ENCODE peak calls at places on chromosomes 1 and 21, in eight cellular contexts. E is SJSA1; D is endothelial cell of umbilical vein; T is transverse colon; F is MM.1S; J is effector memory CD4-positive, alpha-beta T cell; N is CD4-positive, CD25-positive, alpha-beta regulatory T cell; G is thoracic aorta. U is an unnamed sample. For H3K27me3, the result is how much of the 10 kb centered on the place peaks cover.

GRCh38 chr1:179046808-179047636 is 21.3 kb downstream of the FAM20B start:
- DNase-seq in G (no peak), N (no peak), F (no peak), D (no peak), E (no peak), J (no peak), T (no peak), U (no peak)

GRCh38 chr21:15775981-15776380 is 46.2 kb downstream of the USP25 start:
- DNase-seq in D (no peak), G (no peak), J (no peak), T (no peak), N (no peak), F (no peak), E (no peak), U (no peak)

GRCh38 chr1:212691561-212692071 is 8.0 kb downstream of the BATF3 start:
- DNase-seq in J (no peak), F (no peak), T (no peak), E (no peak), N (no peak), D (no peak), G (no peak), U (no peak)

GRCh38 chr1:109482796-109483638 is 688 bp upstream of the ATXN7L2 start:
- DNase-seq in N (peak), E (no peak), D (peak), J (peak), T (no peak), G (no peak), F (no peak), U (no peak)

GRCh38 chr1:28066393-28067154 is 21.8 kb downstream of the EYA3 start:
- DNase-seq in N (no peak), E (no peak), D (peak), J (no peak), T (no peak), F (no peak), G (no peak), U (no peak)

GRCh38 chr1:243250102-243250501 is 5.0 kb downstream of the CEP170 start:
- DNase-seq in J (no peak), T (no peak), D (no peak), N (no peak), G (no peak), E (no peak), F (no peak), U (no peak)

GRCh38 chr21:45029298-45029967 is 44.9 kb upstream of the ADARB1 start:
- DNase-seq in D (no peak), N (no peak), F (no peak), T (no peak), G (no peak), E (no peak), J (no peak), U (no peak)

GRCh38 chr1:39391741-39392679 is 99.4 kb upstream of the BMP8A start:
- DNase-seq in N (no peak), G (no peak), T (no peak), E (peak), F (no peak), D (peak), J (no peak), U (no peak)

GRCh38 chr21:35226960-35227741 is 178.0 kb upstream of the RUNX1 start:
- DNase-seq in N (peak), F (peak), E (no peak), T (peak), G (no peak), D (no peak), J (peak), U (peak)

GRCh38 chr1:996851-997727 is 2.8 kb downstream of the HES4 start:
- DNase-seq in G (no peak), N (no peak), E (no peak), D (no peak), J (no peak), F (no peak), T (no peak), U (no peak)

GRCh38 chr1:109771712-109772657 is 8.3 kb upstream of the EPS8L3 start:
- DNase-seq in F (no peak), J (no peak), T (peak), E (no peak), N (no peak), D (no peak), G (no peak), U (no peak)

GRCh38 chr1:93595266-93595665 is 86.4 kb downstream of the BCAR3 start:
- DNase-seq in D (no peak), F (no peak), E (no peak), G (no peak), J (no peak), T (no peak), N (no peak), U (no peak)

GRCh38 chr1:12047120-12047876 is 15.8 kb upstream of the TNFRSF8 start:
- DNase-seq in J (no peak), N (peak), T (no peak), E (no peak), F (peak), D (no peak), G (no peak), U (peak)

GRCh38 chr1:180270767-180271639 is 40.9 kb downstream of the LHX4 start:
- DNase-seq in F (no peak), T (peak), J (no peak), N (no peak), E (peak), G (no peak), D (no peak), U (no peak)

GRCh38 chr1:42484382-42484781 is 21.3 kb downstream of the CCDC30 start:
- DNase-seq in D (no peak), F (no peak), N (no peak), G (no peak), E (peak), J (no peak), T (no peak), U (no peak)

GRCh38 chr1:10694274-10694632 is 102.2 kb downstream of the CASZ1 start:
- DNase-seq in J (no peak), T (no peak), F (peak), N (peak), D (peak), G (no peak), E (no peak), U (peak)

GRCh38 chr21:39088831-39089380 is 94.3 kb downstream of the PSMG1 start:
- DNase-seq in E (peak), G (no peak), T (no peak), N (no peak), F (no peak), J (no peak), D (peak), U (no peak)

GRCh38 chr1:187310038-187310437 is 481.3 kb downstream of the PLA2G4A start:
- DNase-seq in D (no peak), N (no peak), G (no peak), J (no peak), F (peak), T (no peak), E (no peak), U (no peak)

DNA sequence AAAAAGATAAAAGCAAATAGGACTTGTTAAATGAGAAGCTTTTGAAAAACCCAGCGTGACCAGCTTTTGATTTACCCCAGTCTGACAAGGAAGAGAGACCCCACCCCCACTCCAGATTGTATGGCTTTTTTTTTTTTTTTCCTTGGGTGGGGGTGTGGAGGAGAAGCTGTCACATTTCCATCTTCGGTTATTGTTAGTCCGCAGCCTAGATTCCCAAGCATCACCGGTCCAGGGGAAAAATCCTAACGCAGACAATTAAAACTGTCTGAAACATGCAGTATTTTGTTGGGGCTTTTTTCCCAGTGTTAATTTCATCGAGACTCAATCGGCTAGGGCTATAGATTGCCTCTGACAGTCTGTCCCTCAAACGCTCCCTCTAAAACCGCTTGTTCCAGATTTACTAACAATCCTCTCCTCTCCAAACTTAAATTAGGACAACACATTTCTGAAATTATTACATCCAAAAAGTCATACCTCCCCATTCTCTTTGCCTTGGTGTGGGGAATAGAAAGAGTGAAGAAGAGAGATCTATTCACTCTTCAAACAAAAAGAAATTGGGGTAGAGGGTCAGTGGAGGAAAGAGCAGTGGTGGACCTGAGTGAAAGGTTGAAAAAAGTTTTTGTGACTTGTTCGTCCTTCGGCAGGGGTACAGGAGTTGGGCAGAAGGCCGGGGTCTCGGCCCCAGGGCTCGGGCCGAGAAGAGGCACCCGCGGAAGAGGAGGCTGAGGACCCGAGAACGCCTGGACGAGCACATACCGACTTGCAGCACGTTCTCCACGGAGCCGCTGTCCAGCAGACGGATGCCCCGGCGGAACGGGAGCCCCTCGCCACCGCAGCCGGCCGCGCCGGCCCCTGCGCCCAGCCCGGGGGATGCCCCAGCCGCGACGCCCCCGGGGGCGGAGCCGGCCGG is 1.1 kb downstream of the ZSWIM5 start:
- DNase-seq in F (no peak), G (no peak), T (peak), N (no peak), E (peak), J (no peak), D (peak), U (peak)
- H3K27me3 ChIP-seq in F (under half), G (under half), T (under half), N (under half), E (half or more), J (under half), D (under half), U (under half)

GRCh38 chr1:223034270-223034798 is 108.7 kb downstream of the TLR5 start:
- DNase-seq in E (no peak), D (no peak), F (no peak), T (no peak), N (no peak), J (no peak), G (no peak), U (no peak)
- H3K4me3 ChIP-seq in E (no peak), D (no peak), F (no peak), T (no peak), N (no peak), J (no peak), G (no peak), U (no peak)

GRCh38 chr1:62315387-62315786 is 3.8 kb downstream of the KANK4 start:
- DNase-seq in T (no peak), D (no peak), N (no peak), E (no peak), F (no peak), G (no peak), J (no peak), U (no peak)

GRCh38 chr1:62318320-62318755 is 896 bp downstream of the KANK4 start:
- DNase-seq in G (no peak), T (no peak), D (no peak), E (no peak), F (no peak), N (no peak), J (no peak), U (no peak)

GRCh38 chr1:62314951-62315350 is 4.3 kb downstream of the KANK4 start:
- DNase-seq in G (no peak), E (no peak), J (no peak), N (no peak), F (no peak), D (no peak), T (no peak), U (no peak)

GRCh38 chr1:62318756-62319544 is at the start of gene KANK4:
- DNase-seq in E (no peak), N (no peak), T (peak), J (no peak), D (no peak), G (no peak), F (no peak), U (no peak)

GRCh38 chr1:62317021-62317768 is 2.0 kb downstream of the KANK4 start:
- DNase-seq in E (no peak), F (no peak), G (no peak), D (no peak), T (no peak), N (no peak), J (no peak), U (no peak)
- H3K27me3 ChIP-seq in E (under half), F (under half), G (under half), D (under half), T (under half), N (under half), J (under half), U (under half)

GRCh38 chr1:38250356-38250755 is 203.8 kb upstream of the POU3F1 start:
- DNase-seq in E (no peak), G (no peak), J (no peak), N (no peak), F (no peak), T (no peak), D (no peak), U (no peak)
- H3K4me3 ChIP-seq in E (no peak), G (no peak), J (no peak), N (no peak), F (no peak), T (no peak), D (no peak), U (no peak)

DNA sequence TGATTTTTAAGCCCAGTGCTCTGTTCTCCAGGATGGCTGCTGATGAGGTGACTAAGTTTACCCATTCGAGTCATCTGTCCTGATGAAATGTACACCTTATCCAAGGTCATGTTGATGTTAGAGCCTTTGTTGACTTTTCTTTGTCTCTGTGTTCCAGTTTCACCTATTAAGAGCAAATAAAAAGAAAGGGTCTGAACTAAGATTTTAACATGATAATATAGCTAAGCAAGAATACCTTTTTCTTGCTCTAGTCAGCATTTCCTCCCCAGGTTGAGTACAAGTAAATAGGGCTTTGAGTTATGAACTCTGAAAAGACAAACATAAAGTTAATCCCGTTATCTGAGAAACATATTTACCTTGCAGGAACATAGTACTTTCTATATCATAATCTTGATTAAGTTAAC is 52.1 kb upstream of the GPR88 start:
- DNase-seq in D (no peak), N (no peak), G (no peak), E (no peak), T (no peak), F (no peak), J (no peak), U (no peak)
- H3K27me3 ChIP-seq in D (under half), N (under half), G (under half), E (under half), T (under half), F (under half), J (under half), U (under half)

DNA sequence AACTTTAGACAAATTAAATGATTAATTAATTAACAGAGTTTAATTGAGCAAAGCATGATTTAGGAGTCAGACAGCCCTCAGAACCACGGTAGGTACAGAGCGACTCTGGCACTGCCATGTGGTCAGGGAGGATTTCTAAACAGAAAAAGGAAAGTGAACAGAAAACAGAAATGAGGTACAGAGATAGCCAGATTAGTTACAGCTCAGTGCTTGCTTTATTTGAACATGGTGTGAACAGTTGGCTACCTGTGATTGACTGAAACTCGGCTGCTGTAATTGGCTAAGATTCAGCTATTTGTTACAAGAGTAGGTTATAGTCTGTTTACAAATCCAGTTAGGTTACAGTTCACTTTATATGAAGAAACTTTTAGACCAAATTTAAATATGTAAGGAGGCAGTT is 163.0 kb upstream of the TNR start:
- DNase-seq in E (no peak), D (no peak), J (no peak), T (no peak), F (no peak), G (no peak), N (no peak), U (no peak)
- H3K4me3 ChIP-seq in E (no peak), D (no peak), J (no peak), T (no peak), F (no peak), G (no peak), N (no peak), U (no peak)

GRCh38 chr1:21881250-21881649 is 55.9 kb downstream of the HSPG2 start:
- DNase-seq in T (no peak), E (no peak), N (no peak), D (no peak), G (no peak), J (no peak), F (no peak), U (no peak)

GRCh38 chr1:21880619-21880970 is 56.5 kb downstream of the HSPG2 start:
- DNase-seq in E (no peak), N (no peak), J (no peak), G (no peak), F (no peak), T (no peak), D (no peak), U (no peak)

GRCh38 chr1:21879928-21880618 is 57.0 kb downstream of the HSPG2 start:
- DNase-seq in N (no peak), J (no peak), D (no peak), F (no peak), T (no peak), E (no peak), G (no peak), U (no peak)

GRCh38 chr1:21878009-21878809 is 58.9 kb downstream of the HSPG2 start:
- DNase-seq in J (no peak), D (no peak), G (no peak), F (no peak), T (no peak), N (no peak), E (no peak), U (no peak)

DNA sequence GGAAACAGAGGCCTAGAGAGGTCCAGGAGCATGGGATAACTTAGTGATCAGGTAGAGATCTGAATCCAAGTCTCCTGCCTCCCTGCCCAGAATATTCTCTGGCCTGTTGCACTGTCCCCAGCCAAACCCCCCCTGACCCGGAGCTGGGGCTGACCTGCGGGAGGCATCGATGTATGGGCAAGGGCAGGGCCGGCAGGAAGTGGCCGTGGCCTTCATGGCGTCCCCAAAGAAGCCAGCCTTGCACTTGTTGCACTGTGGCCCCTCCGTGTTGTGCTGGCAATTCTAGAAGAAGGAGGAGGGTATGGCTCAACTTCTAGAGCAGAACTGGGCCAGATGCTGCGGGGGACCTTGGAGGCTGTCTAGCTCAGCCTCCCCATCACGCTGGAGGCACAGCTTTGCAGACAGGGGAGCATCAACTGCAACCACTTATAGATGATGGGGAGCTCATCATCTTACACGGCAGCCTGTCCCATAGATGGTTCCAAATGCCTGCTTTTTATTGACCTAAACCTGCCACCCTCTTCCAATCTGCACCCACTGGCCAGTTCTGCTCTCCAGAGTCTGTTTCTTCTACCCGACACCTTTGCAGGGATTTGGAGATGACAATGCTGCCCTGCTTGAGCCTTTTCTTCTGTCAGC is 58.2 kb downstream of the HSPG2 start:
- DNase-seq in T (no peak), N (no peak), J (no peak), D (no peak), G (no peak), E (no peak), F (no peak), U (no peak)
- H3K27me3 ChIP-seq in T (under half), N (under half), J (under half), D (under half), G (under half), E (under half), F (under half), U (under half)

U was measured in GM06990.